ENCODE peak calls at places on chromosome 11, in four cellular contexts. C is aorta; Y is stimulated activated CD4-positive, alpha-beta T cell treated with anti-CD3 and anti-CD28 coated beads, Interleukin-1b, Interleukin-23, amount 100 ng/mL, for 24 hours; Q is A673. B is an unnamed sample.

GRCh38 chr11:76030286-76030685 is 176.0 kb downstream of the WNT11 start:
- DNase-seq in C (no peak), Y (no peak), Q (no peak), B (no peak)

GRCh38 chr11:3109434-3109833 is 52.2 kb upstream of the CARS1 start:
- DNase-seq in C (peak), Y (no peak), Q (no peak), B (no peak)

GRCh38 chr11:65917434-65918210 is 1.2 kb downstream of the C11orf68 start:
- DNase-seq in C (no peak), Y (no peak), Q (no peak), B (no peak)

GRCh38 chr11:125170406-125171031 is 6.0 kb downstream of the PKNOX2 start:
- DNase-seq in C (peak), Y (no peak), Q (no peak), B (no peak)

GRCh38 chr11:104134760-104135159 is 29.2 kb downstream of the PDGFD start:
- DNase-seq in C (no peak), Y (no peak), Q (no peak), B (no peak)

GRCh38 chr11:68872216-68873003 is 30.7 kb upstream of the CPT1A start:
- DNase-seq in C (no peak), Y (no peak), Q (peak), B (no peak)

GRCh38 chr11:78800756-78801155 is 226.1 kb upstream of the NARS2 start:
- DNase-seq in C (no peak), Y (no peak), Q (no peak), B (no peak)

GRCh38 chr11:68016904-68017817 is 7.0 kb downstream of the ALDH3B1 start:
- DNase-seq in C (no peak), Y (no peak), Q (no peak), B (no peak)

GRCh38 chr11:68331338-68331947 is 19.1 kb downstream of the LRP5 start:
- DNase-seq in C (no peak), Y (no peak), Q (no peak), B (no peak)

GRCh38 chr11:9029477-9029876 is 25.7 kb upstream of the NRIP3 start:
- DNase-seq in C (no peak), Y (no peak), Q (no peak), B (no peak)

GRCh38 chr11:57356179-57356757 is 18.1 kb downstream of the P2RX3 start:
- DNase-seq in C (peak), Y (no peak), Q (no peak), B (no peak)

GRCh38 chr11:66068923-66069714 is 953 bp upstream of the PACS1 start:
- DNase-seq in C (peak), Y (no peak), Q (peak), B (peak)

GRCh38 chr11:113446938-113447337 is 28.3 kb downstream of the DRD2 start:
- DNase-seq in C (no peak), Y (no peak), Q (no peak), B (no peak)

GRCh38 chr11:69652999-69653398 is 12.0 kb downstream of the CCND1 start:
- DNase-seq in C (no peak), Y (no peak), Q (peak), B (no peak)

GRCh38 chr11:26344647-26345046 is 12.7 kb downstream of the ANO3 start:
- DNase-seq in C (no peak), Y (no peak), Q (no peak), B (no peak)

GRCh38 chr11:32792948-32793475 is 1.4 kb downstream of the CCDC73 start:
- DNase-seq in C (no peak), Y (peak), Q (peak), B (peak)

GRCh38 chr11:43486141-43486540 is 127.4 kb downstream of the TTC17 start:
- DNase-seq in C (no peak), Y (no peak), Q (peak), B (no peak)

GRCh38 chr11:43197357-43197756 is 114.4 kb upstream of the API5 start:
- DNase-seq in C (no peak), Y (no peak), Q (peak), B (no peak)

GRCh38 chr11:18171377-18172000 is 1.1 kb upstream of the MRGPRX4 start:
- DNase-seq in C (no peak), Y (no peak), Q (peak), B (peak)

GRCh38 chr11:80593981-80594380 is 1153.2 kb upstream of the TENM4 start:
- DNase-seq in C (no peak), Y (no peak), Q (peak), B (no peak)

GRCh38 chr11:18713646-18714442 is 12.1 kb downstream of the IGSF22 start:
- DNase-seq in C (peak), Y (no peak), Q (no peak), B (no peak)

GRCh38 chr11:128210148-128210940 is 377.0 kb downstream of the ETS1 start:
- DNase-seq in C (no peak), Y (no peak), Q (peak), B (no peak)

GRCh38 chr11:134978388-134979088 is 566.5 kb upstream of the B3GAT1 start:
- DNase-seq in C (peak), Y (no peak), Q (no peak), B (no peak)

GRCh38 chr11:34754171-34754823 is 133.4 kb downstream of the EHF start:
- DNase-seq in C (no peak), Y (no peak), Q (no peak), B (no peak)

GRCh38 chr11:36265793-36266628 is 23.2 kb downstream of the COMMD9 start:
- DNase-seq in C (peak), Y (peak), Q (peak), B (peak)

GRCh38 chr11:70233511-70233919 is 30.4 kb downstream of the FADD start:
- DNase-seq in C (no peak), Y (no peak), Q (no peak), B (no peak)

GRCh38 chr11:119338318-119338890 is 2.3 kb downstream of the C1QTNF5 start:
- DNase-seq in C (peak), Y (no peak), Q (peak), B (peak)

GRCh38 chr11:112273066-112273465 is 12.4 kb upstream of the PLET1 start:
- DNase-seq in C (no peak), Y (no peak), Q (peak), B (no peak)

GRCh38 chr11:20448838-20449237 is 61.3 kb downstream of the PRMT3 start:
- DNase-seq in C (no peak), Y (no peak), Q (no peak), B (no peak)

GRCh38 chr11:116930177-116930576 is 92.8 kb upstream of the APOA1 start:
- DNase-seq in C (no peak), Y (no peak), Q (peak), B (no peak)

GRCh38 chr11:12184696-12185095 is 74.3 kb downstream of the MICAL2 start:
- DNase-seq in C (no peak), Y (no peak), Q (no peak), B (no peak)

GRCh38 chr11:114061053-114062049 is 1.8 kb downstream of the ZBTB16 start:
- DNase-seq in C (no peak), Y (no peak), Q (peak), B (no peak)

GRCh38 chr11:8224711-8225110 is 39.0 kb downstream of the LMO1 start:
- DNase-seq in C (peak), Y (no peak), Q (no peak), B (no peak)